ENCODE peak calls at places on chromosomes 4 and X, in five cellular contexts. U is astrocyte of the spinal cord, A is upper lobe of left lung, T is MCF 10A, J is omental fat pad. N is an unnamed sample.

GRCh38 chr4:91280551-91281290 is 1023.0 kb upstream of the GRID2 start:
- DNase-seq in T (no peak), J (no peak), A (no peak), U (no peak), N (no peak)

GRCh38 chrX:13001961-13002671 is 27.2 kb downstream of the TMSB4X start:
- DNase-seq in T (peak; percentile 57), A (no peak), U (no peak), J (no peak), N (no peak)

GRCh38 chr4:113588895-113589668 is 172.5 kb downstream of the CAMK2D start:
- DNase-seq in A (peak; percentile 31), U (no peak), J (no peak), T (no peak), N (no peak)

GRCh38 chrX:132425744-132426318 is 63.0 kb downstream of the MBNL3 start:
- DNase-seq in U (no peak), A (no peak), J (no peak), T (no peak), N (no peak)

GRCh38 chrX:15744181-15744867 is 6.3 kb downstream of the CA5B start:
- DNase-seq in A (no peak), J (no peak), U (no peak), T (peak; percentile 39), N (no peak)

GRCh38 chrX:119516157-119516702 is 48.0 kb downstream of the SLC25A5 start:
- DNase-seq in U (peak; percentile 67), J (no peak), A (peak; percentile 35), T (peak; percentile 69), N (peak; percentile 33)

GRCh38 chrX:54134269-54134668 is 48.8 kb downstream of the FAM120C start:
- DNase-seq in J (no peak), A (no peak), U (no peak), T (no peak), N (no peak)

GRCh38 chr4:22695011-22695410 is 2.3 kb downstream of the GBA3 start:
- DNase-seq in A (no peak), T (no peak), J (no peak), U (no peak), N (no peak)

GRCh38 chrX:22122510-22122909 is 90.4 kb downstream of the PHEX start:
- DNase-seq in J (no peak), A (no peak), T (peak; percentile 97), U (peak; percentile 83), N (no peak)

GRCh38 chr4:153345011-153345981 is 808 bp downstream of the MND1 start:
- DNase-seq in A (peak; percentile 43), T (peak; percentile 78), U (peak; percentile 63), J (no peak), N (peak; percentile 43)

GRCh38 chr4:15238720-15239119 is 189.1 kb upstream of the C1QTNF7 start:
- DNase-seq in A (peak; percentile 37), U (peak; percentile 59), J (no peak), T (peak; percentile 62), N (peak; percentile 64)

GRCh38 chr4:107931775-107932321 is 499 bp downstream of the CYP2U1 start:
- DNase-seq in A (peak; percentile 21), U (no peak), J (no peak), T (no peak), N (peak; percentile 5)

GRCh38 chrX:149370097-149370496 is 135.0 kb downstream of the IDS start:
- DNase-seq in J (no peak), A (no peak), U (peak; percentile 48), T (no peak), N (no peak)

GRCh38 chr4:77865259-77865658 is 2.6 kb downstream of the MRPL1 start:
- DNase-seq in A (no peak), J (no peak), U (no peak), T (no peak), N (no peak)

GRCh38 chr4:77861500-77861899 is 1.1 kb upstream of the MRPL1 start:
- DNase-seq in U (no peak), A (no peak), T (no peak), J (no peak), N (no peak)

GRCh38 chr4:77859256-77859655 is 3.4 kb upstream of the MRPL1 start:
- DNase-seq in J (no peak), U (no peak), A (no peak), T (no peak), N (no peak)

DNA sequence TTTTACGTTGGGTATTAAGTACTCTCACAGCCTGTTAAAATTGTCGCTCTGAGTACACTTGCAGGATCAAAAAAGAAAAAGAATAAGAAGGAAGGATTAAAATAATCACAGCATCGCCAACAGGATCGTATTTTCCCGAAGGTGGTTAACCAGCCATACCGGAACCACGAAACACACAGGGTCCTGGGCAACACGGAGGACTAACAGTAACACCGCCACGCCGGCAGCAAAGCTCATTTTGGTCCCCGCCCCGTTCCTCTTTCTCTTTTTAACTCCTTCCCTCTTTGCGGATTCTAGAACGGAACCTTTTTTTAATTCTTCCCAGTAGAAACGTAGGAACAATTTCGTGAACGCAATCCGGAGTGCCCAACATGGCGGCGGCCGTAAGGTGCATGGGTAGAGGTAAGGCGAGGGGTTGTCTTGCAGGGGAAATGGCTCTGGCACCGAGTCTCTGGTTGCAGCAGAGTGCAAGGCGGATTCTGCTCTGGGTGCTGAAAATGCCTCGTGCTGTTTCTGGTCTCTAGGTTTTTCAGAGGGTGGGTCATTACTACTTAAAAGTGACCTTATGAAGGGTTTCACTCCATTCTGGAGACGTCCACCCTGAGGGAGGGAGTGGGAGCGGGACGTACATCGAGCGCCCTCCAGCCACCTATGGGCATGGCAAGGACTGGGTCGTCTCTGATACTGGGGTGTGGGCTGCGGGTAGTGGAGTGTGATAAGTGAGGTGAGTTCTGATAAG is at the start of gene MRPL1:
- DNase-seq in T (peak; percentile 96), U (peak; percentile 97), J (peak; percentile 47), A (peak; percentile 94), N (peak; percentile 70)
- TF ChIP-seq CTCF in T (no peak), U (no peak), J (no peak), A (no peak), N (no peak)

DNA sequence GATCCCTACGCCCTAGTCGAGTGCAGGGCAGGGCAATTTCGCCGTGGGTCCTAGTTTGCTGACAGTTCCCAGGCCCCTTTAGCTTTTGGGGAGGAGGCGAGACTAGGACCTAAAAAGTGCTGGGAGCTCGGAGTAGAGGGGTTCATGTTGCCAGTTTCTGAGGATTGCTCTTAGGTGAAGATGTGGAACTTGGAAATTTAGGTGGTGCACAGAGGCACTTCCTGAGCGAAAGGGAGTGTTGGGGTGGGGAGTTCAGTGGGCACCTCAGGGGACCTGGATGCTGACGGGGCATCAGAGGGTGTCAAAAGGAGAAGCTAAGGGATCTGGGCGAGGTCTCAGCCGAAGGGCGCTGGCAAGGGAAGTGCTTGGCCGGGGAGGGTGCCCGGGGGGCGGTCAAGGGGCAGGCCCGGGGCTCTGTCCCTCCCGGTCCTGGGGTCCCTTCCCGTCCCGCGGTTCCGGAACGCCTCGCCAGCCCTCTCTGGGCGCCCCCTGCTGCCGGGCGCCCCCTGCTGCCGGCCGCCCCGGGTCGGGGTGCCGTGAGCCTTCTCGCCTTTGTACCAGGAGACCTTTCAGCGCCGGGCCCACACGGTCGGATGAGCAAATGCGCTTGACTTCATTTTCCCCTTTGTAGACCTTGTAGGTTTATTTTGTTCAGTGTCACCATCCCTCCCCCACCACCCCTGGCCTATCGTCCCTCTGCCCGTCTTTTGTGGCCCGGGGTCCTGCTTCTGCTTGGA is 3.0 kb upstream of the PHOX2B start:
- DNase-seq in A (no peak), J (no peak), T (no peak), U (no peak), N (peak; percentile 54)
- TF ChIP-seq CTCF in A (no peak), J (no peak), T (no peak), U (peak; percentile 17), N (peak; percentile 36)

GRCh38 chrX:130336531-130336930 is 3.2 kb upstream of the SLC25A14 start:
- DNase-seq in A (no peak), T (no peak), J (no peak), U (no peak), N (no peak)

GRCh38 chrX:130330146-130330545 is 9.6 kb upstream of the SLC25A14 start:
- DNase-seq in J (no peak), T (peak; percentile 25), A (no peak), U (no peak), N (no peak)

GRCh38 chrX:130330706-130331105 is 9.0 kb upstream of the SLC25A14 start:
- DNase-seq in A (peak; percentile 43), J (no peak), U (peak; percentile 48), T (peak; percentile 66), N (peak; percentile 24)
- TF ChIP-seq CTCF in A (peak; percentile 25), J (no peak), U (peak; percentile 62), T (peak; percentile 51), N (no peak)

GRCh38 chrX:49627030-49627777 is 28.4 kb downstream of the GAGE1 start:
- DNase-seq in T (no peak), J (no peak), U (no peak), A (no peak), N (no peak)
- TF ChIP-seq CTCF in T (peak; percentile 10), J (no peak), U (peak; percentile 12), A (no peak), N (no peak)

N was measured in endothelial cell.